ENCODE peak calls at places on chromosome 20, in seven cellular contexts. A is HCT116, Y is A549, R is H1, X is K562, N is HepG2, K is GM12878. P is an unnamed sample.

GRCh38 chr20:57894522-57894921 is 184.7 kb upstream of the PMEPA1 start:
- DNase-seq in N (no peak), K (no peak), A (no peak), R (no peak), Y (no peak), X (no peak), P (no peak)

GRCh38 chr20:40506567-40506966 is 182.5 kb downstream of the MAFB start:
- DNase-seq in X (peak; percentile 8), R (no peak), Y (peak; percentile 60), K (no peak), N (peak; percentile 37), A (peak; percentile 78), P (peak; percentile 100)

GRCh38 chr20:43364001-43364400 is 93.7 kb upstream of the SRSF6 start:
- DNase-seq in X (no peak), Y (no peak), A (no peak), K (no peak), N (no peak), R (no peak), P (no peak)

GRCh38 chr20:11849270-11849920 is 68.3 kb upstream of the BTBD3 start:
- DNase-seq in A (no peak), N (no peak), R (no peak), X (no peak), K (no peak), Y (no peak), P (no peak)

GRCh38 chr20:6863798-6864201 is 96.3 kb downstream of the BMP2 start:
- DNase-seq in X (no peak), Y (no peak), R (no peak), N (no peak), A (no peak), K (no peak), P (no peak)

GRCh38 chr20:12166053-12166717 is 248.5 kb downstream of the BTBD3 start:
- DNase-seq in K (no peak), A (no peak), N (no peak), Y (no peak), R (no peak), X (no peak), P (peak; percentile 12)

GRCh38 chr20:38167851-38168760 is 3.0 kb upstream of the TGM2 start:
- DNase-seq in N (peak; percentile 92), A (no peak), Y (peak; percentile 91), K (no peak), R (no peak), X (no peak), P (peak; percentile 84)

GRCh38 chr20:49285813-49286494 is 8.1 kb upstream of the ZNFX1 start:
- DNase-seq in R (no peak), A (no peak), Y (no peak), K (no peak), X (no peak), N (no peak), P (no peak)

GRCh38 chr20:21229163-21229562 is 74.0 kb upstream of the XRN2 start:
- DNase-seq in A (peak; percentile 15), Y (peak; percentile 24), R (no peak), N (no peak), K (no peak), X (no peak), P (no peak)

GRCh38 chr20:57560554-57561355 is at the start of gene PCK1:
- DNase-seq in K (no peak), A (no peak), Y (peak; percentile 40), N (peak; percentile 89), X (peak; percentile 84), R (no peak), P (no peak)

GRCh38 chr20:764255-764654 is 4.0 kb downstream of the SLC52A3 start:
- DNase-seq in A (no peak), Y (no peak), N (no peak), K (no peak), R (no peak), X (no peak), P (no peak)
- TF ChIP-seq MAX in A (no peak), Y (no peak), N (no peak), K (no peak), R (no peak), X (no peak), P (no peak)

GRCh38 chr20:59403261-59403961 is 103.0 kb downstream of the EDN3 start:
- DNase-seq in X (peak; percentile 87), Y (peak; percentile 29), K (no peak), A (no peak), R (peak; percentile 13), N (no peak), P (peak; percentile 72)
- H3K4me3 ChIP-seq in X (no peak overlapping the region), Y (peak overlapping the region; percentile 28), K (no peak overlapping the region), A (no peak overlapping the region), R (peak overlapping the region; percentile 63), N (no peak overlapping the region), P (no peak overlapping the region)

DNA sequence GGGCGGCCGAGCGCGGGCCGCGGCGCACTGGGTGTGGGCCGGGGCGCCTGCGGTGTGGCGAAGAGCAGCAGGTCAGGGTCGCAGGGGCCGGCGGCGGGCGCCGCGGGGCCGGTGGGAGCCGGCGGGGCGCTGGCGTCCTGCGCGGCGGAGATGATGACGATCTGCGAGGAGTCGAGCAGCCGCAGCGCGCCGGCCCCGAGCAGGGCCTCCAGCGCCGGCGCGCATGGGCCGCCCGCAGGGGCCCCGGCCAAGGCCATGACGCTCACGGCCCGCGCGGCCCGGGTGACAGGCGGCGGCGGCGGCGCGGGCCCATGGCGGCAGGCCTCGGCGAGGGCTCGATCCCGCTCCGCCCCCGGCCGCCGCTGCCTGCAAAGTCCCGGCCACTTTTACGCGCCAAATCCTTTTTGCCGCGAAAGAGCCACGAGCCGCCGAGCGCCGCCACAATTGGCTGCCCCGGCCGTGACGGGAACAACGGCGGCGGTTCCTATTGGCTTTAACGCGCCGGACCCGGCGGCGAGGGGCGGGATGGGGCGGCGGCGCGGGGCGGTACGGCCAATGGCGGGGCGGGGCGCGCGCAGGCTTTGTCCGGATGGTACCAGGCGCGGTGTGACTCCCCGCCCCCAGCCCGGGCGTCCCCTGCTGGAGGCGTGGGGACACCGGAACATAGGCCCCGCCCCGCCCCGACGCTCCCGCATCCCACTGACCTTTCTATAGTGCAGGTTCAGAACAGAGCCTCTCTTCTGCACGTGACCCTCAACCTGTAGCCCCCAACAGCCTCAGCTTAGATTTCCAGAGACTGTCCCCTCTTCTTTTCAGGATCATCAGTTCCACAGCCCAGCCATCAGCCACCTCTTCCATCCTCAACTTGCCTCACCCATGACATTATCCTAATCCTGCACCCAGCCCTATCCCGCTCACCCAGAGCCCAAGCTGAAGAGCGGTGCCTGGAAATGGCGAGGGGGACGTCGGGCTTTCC is at the start of gene E2F1:
- DNase-seq in R (no peak), X (peak; percentile 98), Y (peak; percentile 93), A (peak; percentile 77), K (peak; percentile 61), N (peak; percentile 94), P (peak; percentile 98)
- TF ChIP-seq POLR2A in R (peak; percentile 60), X (no peak), Y (no peak), A (peak; percentile 1), K (peak; percentile 57), N (peak; percentile 51), P (peak; percentile 66)

GRCh38 chr20:46823753-46824152 is 70.9 kb upstream of the EYA2 start:
- DNase-seq in X (no peak), Y (no peak), K (no peak), R (no peak), N (no peak), A (no peak), P (no peak)

GRCh38 chr20:46823271-46823747 is 71.3 kb upstream of the EYA2 start:
- DNase-seq in X (no peak), N (no peak), A (no peak), Y (no peak), K (no peak), R (no peak), P (no peak)

GRCh38 chr20:46816097-46816496 is 78.5 kb upstream of the EYA2 start:
- DNase-seq in X (no peak), N (no peak), R (no peak), A (no peak), K (no peak), Y (no peak), P (no peak)

GRCh38 chr20:46816916-46817638 is 77.6 kb upstream of the EYA2 start:
- DNase-seq in R (no peak), K (no peak), Y (no peak), X (no peak), A (no peak), N (no peak), P (no peak)

GRCh38 chr20:46820682-46821081 is 74.0 kb upstream of the EYA2 start:
- DNase-seq in K (no peak), A (no peak), Y (no peak), R (no peak), X (no peak), N (peak; percentile 31), P (no peak)
- TF ChIP-seq MAX in K (no peak), A (no peak), Y (no peak), R (no peak), X (no peak), N (no peak), P (no peak)

GRCh38 chr20:1467082-1467354 is 369 bp upstream of the NSFL1C start:
- DNase-seq in Y (no peak), X (no peak), A (no peak), K (no peak), N (no peak), R (no peak), P (no peak)

GRCh38 chr20:1469306-1469905 is 2.8 kb upstream of the NSFL1C start:
- DNase-seq in X (no peak), Y (no peak), N (no peak), K (no peak), R (no peak), A (no peak), P (no peak)

GRCh38 chr20:1466211-1467081 is at the start of gene NSFL1C:
- DNase-seq in Y (peak; percentile 97), N (peak; percentile 92), R (peak; percentile 88), K (peak; percentile 59), X (peak; percentile 90), A (peak; percentile 85), P (peak; percentile 97)

GRCh38 chr20:1468117-1468624 is 1.5 kb upstream of the NSFL1C start:
- DNase-seq in A (no peak), X (no peak), Y (no peak), N (no peak), R (no peak), K (no peak), P (peak; percentile 7)

GRCh38 chr20:1467355-1468116 is 887 bp upstream of the NSFL1C start:
- DNase-seq in N (peak; percentile 68), K (no peak), R (no peak), A (no peak), Y (no peak), X (peak; percentile 88), P (peak; percentile 92)
- H3K4me3 ChIP-seq in N (peak overlapping the region; percentile 98), K (no peak overlapping the region), R (peak overlapping the region; percentile 14), A (peak overlapping the region; percentile 24), Y (peak overlapping the region; percentile 97), X (peak overlapping the region; percentile 97), P (peak overlapping the region; percentile 68)

GRCh38 chr20:47727170-47727880 is 58.0 kb downstream of the SULF2 start:
- DNase-seq in R (no peak), Y (no peak), X (no peak), A (no peak), N (no peak), K (peak; percentile 81), P (peak; percentile 100)
- TF ChIP-seq POLR2A in R (no peak), Y (no peak), X (no peak), A (no peak), N (no peak), K (peak; percentile 59), P (no peak)

P was measured in NB4.